ENCODE peak calls at places on chromosomes 4 and X, in six cellular contexts. One of them, this sample, is unnamed.

GRCh38 chr4:88054909-88055308 is 47.5 kb downstream of the PKD2 start:
- DNase-seq in brain microvascular endothelial cell: peak; percentile 74
- DNase-seq in PC-3: peak; percentile 69
- DNase-seq in lung: no peak
- DNase-seq in fibroblast of lung: peak; percentile 62
- DNase-seq in psoas muscle: no peak
- DNase-seq in this sample: no peak

GRCh38 chrX:68462197-68462596 is 28.9 kb upstream of the OPHN1 start:
- DNase-seq in psoas muscle: no peak
- DNase-seq in fibroblast of lung: no peak
- DNase-seq in lung: no peak
- DNase-seq in brain microvascular endothelial cell: peak; percentile 9
- DNase-seq in PC-3: peak; percentile 56
- DNase-seq in this sample: no peak

GRCh38 chrX:71292669-71293379 is 8.7 kb upstream of the ITGB1BP2 start:
- DNase-seq in PC-3: peak; percentile 64
- DNase-seq in psoas muscle: no peak
- DNase-seq in brain microvascular endothelial cell: peak; percentile 40
- DNase-seq in fibroblast of lung: peak; percentile 33
- DNase-seq in lung: no peak
- DNase-seq in this sample: no peak

GRCh38 chrX:145694048-145694447 is 123.6 kb upstream of the SLITRK2 start:
- DNase-seq in fibroblast of lung: no peak
- DNase-seq in psoas muscle: no peak
- DNase-seq in PC-3: no peak
- DNase-seq in brain microvascular endothelial cell: no peak
- DNase-seq in lung: no peak
- DNase-seq in this sample: no peak

GRCh38 chrX:38183577-38183976 is 37.1 kb downstream of the SRPX start:
- DNase-seq in brain microvascular endothelial cell: no peak
- DNase-seq in fibroblast of lung: peak; percentile 53
- DNase-seq in PC-3: no peak
- DNase-seq in lung: no peak
- DNase-seq in psoas muscle: no peak
- DNase-seq in this sample: no peak

GRCh38 chrX:154002215-154002719 is 17.4 kb downstream of the IRAK1 start:
- DNase-seq in lung: no peak
- DNase-seq in psoas muscle: peak; percentile 50
- DNase-seq in PC-3: peak; percentile 9
- DNase-seq in fibroblast of lung: peak; percentile 48
- DNase-seq in brain microvascular endothelial cell: no peak
- DNase-seq in this sample: peak; percentile 72

GRCh38 chr4:142083264-142083663 is 446.9 kb downstream of the IL15 start:
- DNase-seq in brain microvascular endothelial cell: no peak
- DNase-seq in psoas muscle: no peak
- DNase-seq in lung: no peak
- DNase-seq in fibroblast of lung: no peak
- DNase-seq in PC-3: no peak
- DNase-seq in this sample: no peak

GRCh38 chr4:96166806-96167205 is 326.9 kb downstream of the PDHA2 start:
- DNase-seq in fibroblast of lung: no peak
- DNase-seq in brain microvascular endothelial cell: no peak
- DNase-seq in psoas muscle: no peak
- DNase-seq in lung: no peak
- DNase-seq in PC-3: no peak
- DNase-seq in this sample: no peak

GRCh38 chrX:10015711-10016515 is 48.8 kb downstream of the CLDN34 start:
- DNase-seq in PC-3: peak; percentile 25
- DNase-seq in psoas muscle: peak; percentile 38
- DNase-seq in lung: no peak
- DNase-seq in fibroblast of lung: peak; percentile 31
- DNase-seq in brain microvascular endothelial cell: no peak
- DNase-seq in this sample: no peak

DNA sequence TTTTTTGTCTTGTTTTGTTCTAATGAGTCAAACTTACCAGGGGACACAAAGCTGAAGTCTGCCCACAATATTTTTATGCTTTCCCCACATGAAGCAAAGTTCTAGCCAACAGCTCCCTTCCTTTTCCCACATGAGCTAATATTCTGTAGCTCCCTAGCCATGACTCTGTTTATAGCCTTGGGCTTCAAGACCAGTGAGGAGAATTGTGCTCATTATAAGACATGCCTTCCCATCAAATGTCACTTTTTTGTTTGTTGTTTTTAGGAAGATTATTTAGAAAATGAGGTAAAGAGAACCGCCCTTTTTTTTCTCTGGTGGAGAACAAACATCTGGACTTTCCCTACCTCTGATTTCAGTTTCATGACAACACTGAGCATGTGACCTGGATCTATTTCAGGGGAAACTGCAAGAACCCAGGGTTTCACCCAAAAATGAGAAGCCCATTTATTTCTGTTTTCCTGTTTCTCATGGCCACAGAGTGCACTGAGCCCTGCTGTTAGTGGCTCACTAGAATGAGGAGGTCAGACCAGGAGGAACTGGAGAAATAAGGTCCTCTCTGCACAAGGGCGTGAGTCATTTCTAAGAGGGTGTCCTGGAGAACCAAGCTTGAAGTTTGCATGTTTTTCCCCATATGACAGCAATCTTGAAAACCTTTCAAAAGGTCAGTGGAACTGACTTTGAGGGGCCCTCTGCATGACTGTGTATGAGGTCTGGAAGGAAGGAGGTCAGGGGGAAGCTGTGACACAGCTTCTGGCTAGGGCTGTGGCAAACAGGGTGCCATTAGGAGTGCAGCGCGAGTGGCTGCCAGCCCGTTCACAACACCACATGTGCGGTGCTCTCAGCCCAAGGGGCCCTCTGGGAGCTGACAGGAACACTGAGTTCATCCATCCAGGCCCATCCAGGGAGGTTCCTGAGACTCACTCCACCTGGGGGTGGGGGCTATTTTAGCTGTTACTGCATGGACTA is 55.1 kb downstream of the CHST7 start:
- DNase-seq in psoas muscle: peak; percentile 74
- DNase-seq in brain microvascular endothelial cell: peak; percentile 35
- DNase-seq in PC-3: no peak
- DNase-seq in lung: peak; percentile 34
- DNase-seq in fibroblast of lung: peak; percentile 90
- DNase-seq in this sample: peak; percentile 77
- H3K4me3 ChIP-seq in psoas muscle: no peak overlapping the region
- H3K4me3 ChIP-seq in brain microvascular endothelial cell: no peak overlapping the region
- H3K4me3 ChIP-seq in PC-3: no peak overlapping the region
- H3K4me3 ChIP-seq in lung: no peak overlapping the region
- H3K4me3 ChIP-seq in fibroblast of lung: no peak overlapping the region
- H3K4me3 ChIP-seq in this sample: no peak overlapping the region

GRCh38 chrX:42714981-42715688 is 62.8 kb downstream of the PPP1R2C start:
- DNase-seq in PC-3: peak; percentile 40
- DNase-seq in lung: peak; percentile 38
- DNase-seq in brain microvascular endothelial cell: no peak
- DNase-seq in fibroblast of lung: peak; percentile 14
- DNase-seq in psoas muscle: peak; percentile 26
- DNase-seq in this sample: no peak
- TF ChIP-seq CTCF in PC-3: peak; percentile 61
- TF ChIP-seq CTCF in lung: peak; percentile 3
- TF ChIP-seq CTCF in brain microvascular endothelial cell: peak; percentile 50
- TF ChIP-seq CTCF in fibroblast of lung: no peak
- TF ChIP-seq CTCF in psoas muscle: peak; percentile 36
- TF ChIP-seq CTCF in this sample: peak; percentile 68

GRCh38 chr4:90127706-90128345 is 632 bp downstream of the CCSER1 start:
- DNase-seq in PC-3: peak; percentile 25
- DNase-seq in fibroblast of lung: no peak
- DNase-seq in brain microvascular endothelial cell: no peak
- DNase-seq in lung: peak; percentile 28
- DNase-seq in psoas muscle: peak; percentile 16
- DNase-seq in this sample: peak; percentile 32

GRCh38 chr4:90127223-90127705 is at the start of gene CCSER1:
- DNase-seq in brain microvascular endothelial cell: no peak
- DNase-seq in lung: peak; percentile 81
- DNase-seq in fibroblast of lung: peak; percentile 44
- DNase-seq in PC-3: peak; percentile 78
- DNase-seq in psoas muscle: peak; percentile 64
- DNase-seq in this sample: peak; percentile 68

GRCh38 chr4:90121961-90122748 is 5.0 kb upstream of the CCSER1 start:
- DNase-seq in brain microvascular endothelial cell: no peak
- DNase-seq in PC-3: peak; percentile 91
- DNase-seq in fibroblast of lung: no peak
- DNase-seq in psoas muscle: no peak
- DNase-seq in lung: no peak
- DNase-seq in this sample: no peak

GRCh38 chr4:90120815-90121214 is 6.4 kb upstream of the CCSER1 start:
- DNase-seq in psoas muscle: no peak
- DNase-seq in fibroblast of lung: no peak
- DNase-seq in brain microvascular endothelial cell: no peak
- DNase-seq in lung: no peak
- DNase-seq in PC-3: no peak
- DNase-seq in this sample: no peak

GRCh38 chr4:90126805-90127204 is 389 bp upstream of the CCSER1 start:
- DNase-seq in fibroblast of lung: peak; percentile 2
- DNase-seq in brain microvascular endothelial cell: no peak
- DNase-seq in PC-3: peak; percentile 7
- DNase-seq in lung: no peak
- DNase-seq in psoas muscle: no peak
- DNase-seq in this sample: no peak
- H3K4me3 ChIP-seq in fibroblast of lung: no peak overlapping the region
- H3K4me3 ChIP-seq in brain microvascular endothelial cell: peak overlapping the region; percentile 58
- H3K4me3 ChIP-seq in PC-3: peak overlapping the region; percentile 76
- H3K4me3 ChIP-seq in lung: no peak overlapping the region
- H3K4me3 ChIP-seq in psoas muscle: peak overlapping the region; percentile 71
- H3K4me3 ChIP-seq in this sample: no peak overlapping the region

GRCh38 chrX:81489987-81490386 is 288.1 kb downstream of the SH3BGRL start:
- DNase-seq in fibroblast of lung: peak; percentile 0
- DNase-seq in lung: no peak
- DNase-seq in PC-3: peak; percentile 21
- DNase-seq in psoas muscle: no peak
- DNase-seq in brain microvascular endothelial cell: no peak
- DNase-seq in this sample: no peak
- TF ChIP-seq CTCF in fibroblast of lung: no peak
- TF ChIP-seq CTCF in lung: no peak
- TF ChIP-seq CTCF in PC-3: peak; percentile 44
- TF ChIP-seq CTCF in psoas muscle: no peak
- TF ChIP-seq CTCF in brain microvascular endothelial cell: no peak
- TF ChIP-seq CTCF in this sample: no peak

DNA sequence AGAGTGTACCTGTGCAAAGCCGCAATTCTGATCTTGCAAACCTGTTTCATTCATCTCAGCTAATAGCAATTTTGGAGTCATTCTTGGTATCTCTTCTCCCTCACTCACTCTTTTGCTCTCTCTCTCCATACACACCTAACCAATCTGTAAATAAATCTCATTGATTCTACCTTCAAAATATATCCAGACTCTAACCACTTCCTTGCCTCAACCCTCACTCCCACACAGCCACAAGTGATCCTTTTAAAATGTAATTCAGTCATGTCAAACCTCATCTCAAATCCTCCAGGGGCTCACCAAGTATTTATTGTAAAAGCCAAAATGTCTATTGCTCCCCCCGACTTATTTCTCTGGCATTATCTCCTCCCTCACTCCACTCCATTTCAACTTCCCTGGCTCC is 51.7 kb upstream of the SLC10A4 start:
- DNase-seq in brain microvascular endothelial cell: no peak
- DNase-seq in psoas muscle: no peak
- DNase-seq in fibroblast of lung: no peak
- DNase-seq in lung: no peak
- DNase-seq in PC-3: no peak
- DNase-seq in this sample: no peak
- H3K4me3 ChIP-seq in brain microvascular endothelial cell: no peak overlapping the region
- H3K4me3 ChIP-seq in psoas muscle: no peak overlapping the region
- H3K4me3 ChIP-seq in fibroblast of lung: no peak overlapping the region
- H3K4me3 ChIP-seq in lung: no peak overlapping the region
- H3K4me3 ChIP-seq in PC-3: no peak overlapping the region
- H3K4me3 ChIP-seq in this sample: no peak overlapping the region

GRCh38 chr4:97910005-97910404 is 233.3 kb downstream of the STPG2 start:
- DNase-seq in brain microvascular endothelial cell: no peak
- DNase-seq in lung: no peak
- DNase-seq in PC-3: peak; percentile 60
- DNase-seq in fibroblast of lung: no peak
- DNase-seq in psoas muscle: no peak
- DNase-seq in this sample: no peak
- TF ChIP-seq CTCF in brain microvascular endothelial cell: peak; percentile 21
- TF ChIP-seq CTCF in lung: no peak
- TF ChIP-seq CTCF in PC-3: peak; percentile 60
- TF ChIP-seq CTCF in fibroblast of lung: no peak
- TF ChIP-seq CTCF in psoas muscle: no peak
- TF ChIP-seq CTCF in this sample: no peak

GRCh38 chr4:93960916-93961315 is 132.4 kb downstream of the ATOH1 start:
- DNase-seq in brain microvascular endothelial cell: no peak
- DNase-seq in PC-3: no peak
- DNase-seq in fibroblast of lung: no peak
- DNase-seq in lung: no peak
- DNase-seq in psoas muscle: no peak
- DNase-seq in this sample: no peak
- H3K4me3 ChIP-seq in brain microvascular endothelial cell: no peak overlapping the region
- H3K4me3 ChIP-seq in PC-3: no peak overlapping the region
- H3K4me3 ChIP-seq in fibroblast of lung: no peak overlapping the region
- H3K4me3 ChIP-seq in lung: no peak overlapping the region
- H3K4me3 ChIP-seq in psoas muscle: no peak overlapping the region
- H3K4me3 ChIP-seq in this sample: no peak overlapping the region

GRCh38 chrX:12771445-12772069 is 19.7 kb upstream of the PRPS2 start:
- DNase-seq in fibroblast of lung: peak; percentile 46
- DNase-seq in PC-3: peak; percentile 78
- DNase-seq in lung: peak; percentile 32
- DNase-seq in psoas muscle: peak; percentile 27
- DNase-seq in brain microvascular endothelial cell: peak; percentile 13
- DNase-seq in this sample: peak; percentile 67
- TF ChIP-seq CTCF in fibroblast of lung: peak; percentile 56
- TF ChIP-seq CTCF in PC-3: peak; percentile 95
- TF ChIP-seq CTCF in lung: peak; percentile 45
- TF ChIP-seq CTCF in psoas muscle: peak; percentile 19
- TF ChIP-seq CTCF in brain microvascular endothelial cell: peak; percentile 85
- TF ChIP-seq CTCF in this sample: peak; percentile 99

DNA sequence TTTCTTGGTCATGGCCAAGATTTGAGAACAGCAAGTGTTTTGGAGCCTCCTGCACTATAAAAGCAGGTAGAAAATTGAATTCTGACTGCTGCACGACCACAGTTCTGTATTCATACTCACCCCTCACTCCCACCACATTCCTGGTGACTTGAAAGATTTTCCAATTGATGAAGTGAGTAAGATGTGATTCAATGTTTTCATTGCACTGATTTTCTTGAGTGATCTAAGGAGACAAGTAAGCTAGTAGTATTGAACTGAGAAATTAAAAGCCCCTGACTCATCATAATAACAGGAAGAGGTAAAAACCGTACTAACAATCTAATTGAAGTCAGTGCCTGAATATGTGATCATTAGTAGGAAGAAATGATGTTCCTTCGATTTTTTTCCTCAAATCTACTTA is 6.1 kb upstream of the SEC24D start:
- DNase-seq in PC-3: peak; percentile 89
- DNase-seq in lung: no peak
- DNase-seq in psoas muscle: no peak
- DNase-seq in fibroblast of lung: peak; percentile 9
- DNase-seq in brain microvascular endothelial cell: peak; percentile 27
- DNase-seq in this sample: no peak
- H3K4me3 ChIP-seq in PC-3: no peak overlapping the region
- H3K4me3 ChIP-seq in lung: no peak overlapping the region
- H3K4me3 ChIP-seq in psoas muscle: no peak overlapping the region
- H3K4me3 ChIP-seq in fibroblast of lung: no peak overlapping the region
- H3K4me3 ChIP-seq in brain microvascular endothelial cell: no peak overlapping the region
- H3K4me3 ChIP-seq in this sample: no peak overlapping the region